ENCODE peak calls at places on chromosomes 16 and 17, in ten cellular contexts. Q is T-helper 2 cell; J is omental fat pad; H is hepatocyte; D is progenitor cell of endocrine pancreas; P is LHCN-M2; N is fibroblast of lung; O is HS-27A; K is CD8-positive, alpha-beta memory T cell; A is activated CD4-positive, alpha-beta T cell treated with anti-CD3 and anti-CD28 coated beads for 24 hours. F is an unnamed sample.

GRCh38 chr17:72926171-72926570 is 166.3 kb downstream of the SLC39A11 start:
- DNase-seq in Q (no peak), J (no peak), H (no peak), D (no peak), P (peak; percentile 9), N (no peak), O (no peak), K (no peak), A (no peak), F (no peak)

GRCh38 chr16:67236551-67237395 is 9.8 kb downstream of the TMEM208 start:
- DNase-seq in Q (peak; percentile 56), J (no peak), H (peak; percentile 46), D (no peak), P (peak; percentile 58), N (peak; percentile 52), O (no peak), K (peak; percentile 64), A (peak; percentile 67), F (peak; percentile 89)

GRCh38 chr16:69123894-69124293 is 8.5 kb downstream of the CHTF8 start:
- DNase-seq in Q (peak; percentile 43), J (no peak), H (peak; percentile 76), D (no peak), P (peak; percentile 75), N (peak; percentile 83), O (peak; percentile 52), K (peak; percentile 68), A (peak; percentile 38), F (peak; percentile 74)

GRCh38 chr17:65409381-65409780 is 152.1 kb downstream of the AXIN2 start:
- DNase-seq in Q (no peak), J (no peak), H (no peak), D (no peak), P (no peak), N (no peak), O (no peak), K (no peak), A (no peak), F (no peak)

GRCh38 chr17:28897769-28898259 is 281 bp upstream of the FLOT2 start:
- DNase-seq in Q (no peak), J (no peak), H (no peak), D (no peak), P (peak; percentile 13), N (no peak), O (no peak), K (no peak), A (peak; percentile 17), F (no peak)

GRCh38 chr17:4934173-4934979 is 2.3 kb downstream of the GP1BA start:
- DNase-seq in Q (peak; percentile 20), J (no peak), H (peak; percentile 34), D (no peak), P (peak; percentile 58), N (peak; percentile 39), O (no peak), K (no peak), A (no peak), F (no peak)

GRCh38 chr16:24036614-24037013 is 200.8 kb downstream of the PRKCB start:
- DNase-seq in Q (peak; percentile 5), J (no peak), H (peak; percentile 75), D (peak; percentile 31), P (peak; percentile 32), N (peak; percentile 42), O (peak; percentile 7), K (peak; percentile 43), A (peak; percentile 41), F (peak; percentile 41)

GRCh38 chr17:20955437-20956323 is 87.1 kb downstream of the USP22 start:
- DNase-seq in Q (no peak), J (no peak), H (peak; percentile 50), D (no peak), P (peak; percentile 95), N (peak; percentile 47), O (no peak), K (no peak), A (no peak), F (no peak)

GRCh38 chr17:9728564-9728963 is 62.8 kb downstream of the DHRS7C start:
- DNase-seq in Q (no peak), J (no peak), H (no peak), D (no peak), P (no peak), N (no peak), O (no peak), K (no peak), A (no peak), F (no peak)

GRCh38 chr17:82240506-82241182 is 11.8 kb downstream of the SLC16A3 start:
- DNase-seq in Q (no peak), J (no peak), H (no peak), D (no peak), P (no peak), N (no peak), O (no peak), K (no peak), A (no peak), F (no peak)

GRCh38 chr16:11224894-11225676 is 30.9 kb downstream of the SOCS1 start:
- DNase-seq in Q (peak; percentile 83), J (no peak), H (no peak), D (no peak), P (no peak), N (no peak), O (no peak), K (peak; percentile 82), A (peak; percentile 75), F (no peak)

GRCh38 chr16:4693956-4694663 is 748 bp downstream of the NUDT16L1 start:
- DNase-seq in Q (no peak), J (no peak), H (peak; percentile 76), D (no peak), P (peak; percentile 25), N (peak; percentile 67), O (no peak), K (no peak), A (no peak), F (peak; percentile 60)

GRCh38 chr16:58024673-58025350 is 742 bp upstream of the MMP15 start:
- DNase-seq in Q (no peak), J (no peak), H (peak; percentile 85), D (peak; percentile 47), P (no peak), N (peak; percentile 7), O (no peak), K (no peak), A (no peak), F (no peak)